ENCODE peak calls at places on chromosomes 11 and 22, in four cellular contexts. V, T, S and U are unnamed samples.

GRCh38 chr11:1760351-1761109 is 3.2 kb downstream of the CTSD start:
- DNase-seq in V (no peak), S (peak; percentile 63), T (peak; percentile 90), U (peak; percentile 62)

GRCh38 chr11:33701831-33702230 is 1.2 kb upstream of the C11orf91 start:
- DNase-seq in V (no peak), S (peak; percentile 54), T (peak; percentile 73), U (peak; percentile 57)

GRCh38 chr22:30875481-30876215 is 92.9 kb downstream of the MORC2 start:
- DNase-seq in S (no peak), T (no peak), V (no peak), U (no peak)

GRCh38 chr11:69278091-69278867 is 15.7 kb upstream of the MYEOV start:
- DNase-seq in V (no peak), S (peak; percentile 96), T (peak; percentile 56), U (peak; percentile 84)

GRCh38 chr22:29331213-29331612 is 15.7 kb upstream of the RASL10A start:
- DNase-seq in V (no peak), T (no peak), S (no peak), U (no peak)

GRCh38 chr22:47171441-47172221 is 409.2 kb downstream of the TBC1D22A start:
- DNase-seq in V (no peak), S (peak; percentile 11), T (no peak), U (no peak)

GRCh38 chr22:50102946-50103345 is 13.1 kb downstream of the MOV10L1 start:
- DNase-seq in S (no peak), T (no peak), V (no peak), U (no peak)

GRCh38 chr11:21723681-21724080 is 469.2 kb upstream of the ANO5 start:
- DNase-seq in T (no peak), V (no peak), S (no peak), U (no peak)

GRCh38 chr11:93485983-93486382 is 57.2 kb downstream of the SMCO4 start:
- DNase-seq in V (no peak), T (no peak), S (no peak), U (no peak)

GRCh38 chr11:13955971-13956421 is 6.5 kb upstream of the SPON1 start:
- DNase-seq in S (peak; percentile 63), V (peak; percentile 66), T (peak; percentile 66), U (peak; percentile 43)